ENCODE peak calls at places on chromosome 22, in nine cellular contexts. One of them, this sample, is unnamed.
A peak's percentile ranks its signal among the peaks of the same experiment; 100 is the strongest.

GRCh38 chr22:24727218-24727851 is 47.2 kb downstream of the PIWIL3 start:
- DNase-seq in iPS DF 6.9: no peak
- DNase-seq in foreskin fibroblast: peak; percentile 76
- DNase-seq in astrocyte of the cerebellum: peak; percentile 88
- DNase-seq in lower leg skin: no peak
- DNase-seq in lower lobe of right lung: no peak
- DNase-seq in AG09309: no peak
- DNase-seq in PC-3: peak; percentile 87
- DNase-seq in IMR-90: peak; percentile 94
- DNase-seq in this sample: no peak

GRCh38 chr22:30263883-30264282 is 2.8 kb downstream of the OSM start:
- DNase-seq in lower lobe of right lung: no peak
- DNase-seq in lower leg skin: no peak
- DNase-seq in AG09309: no peak
- DNase-seq in iPS DF 6.9: no peak
- DNase-seq in IMR-90: no peak
- DNase-seq in PC-3: no peak
- DNase-seq in astrocyte of the cerebellum: no peak
- DNase-seq in foreskin fibroblast: no peak
- DNase-seq in this sample: no peak

GRCh38 chr22:31177420-31178162 is 17.6 kb downstream of the RNF185 start:
- DNase-seq in AG09309: peak; percentile 88
- DNase-seq in IMR-90: peak; percentile 96
- DNase-seq in iPS DF 6.9: no peak
- DNase-seq in lower lobe of right lung: no peak
- DNase-seq in PC-3: peak; percentile 25
- DNase-seq in astrocyte of the cerebellum: peak; percentile 72
- DNase-seq in foreskin fibroblast: peak; percentile 83
- DNase-seq in lower leg skin: peak; percentile 29
- DNase-seq in this sample: no peak

GRCh38 chr22:17980638-17981051 is 43.7 kb downstream of the MICAL3 start:
- DNase-seq in iPS DF 6.9: no peak
- DNase-seq in lower leg skin: peak; percentile 40
- DNase-seq in PC-3: no peak
- DNase-seq in foreskin fibroblast: no peak
- DNase-seq in AG09309: no peak
- DNase-seq in astrocyte of the cerebellum: no peak
- DNase-seq in IMR-90: peak; percentile 48
- DNase-seq in lower lobe of right lung: peak; percentile 56
- DNase-seq in this sample: no peak

GRCh38 chr22:44664149-44664548 is 37.9 kb upstream of the PRR5 start:
- DNase-seq in IMR-90: peak; percentile 61
- DNase-seq in lower lobe of right lung: peak; percentile 63
- DNase-seq in foreskin fibroblast: peak; percentile 15
- DNase-seq in iPS DF 6.9: no peak
- DNase-seq in AG09309: no peak
- DNase-seq in astrocyte of the cerebellum: no peak
- DNase-seq in PC-3: no peak
- DNase-seq in lower leg skin: peak; percentile 74
- DNase-seq in this sample: peak; percentile 87

GRCh38 chr22:28983190-28983589 is 78.4 kb downstream of the C22orf31 start:
- DNase-seq in astrocyte of the cerebellum: no peak
- DNase-seq in iPS DF 6.9: no peak
- DNase-seq in foreskin fibroblast: no peak
- DNase-seq in PC-3: no peak
- DNase-seq in IMR-90: no peak
- DNase-seq in lower leg skin: no peak
- DNase-seq in AG09309: no peak
- DNase-seq in lower lobe of right lung: no peak
- DNase-seq in this sample: no peak

GRCh38 chr22:21816787-21817496 is 50.5 kb downstream of the MAPK1 start:
- DNase-seq in lower lobe of right lung: no peak
- DNase-seq in IMR-90: peak; percentile 95
- DNase-seq in AG09309: peak; percentile 76
- DNase-seq in iPS DF 6.9: no peak
- DNase-seq in lower leg skin: no peak
- DNase-seq in PC-3: peak; percentile 84
- DNase-seq in foreskin fibroblast: peak; percentile 84
- DNase-seq in astrocyte of the cerebellum: peak; percentile 86
- DNase-seq in this sample: no peak

GRCh38 chr22:21755855-21756284 is 20.3 kb upstream of the YPEL1 start:
- DNase-seq in lower leg skin: no peak
- DNase-seq in AG09309: no peak
- DNase-seq in PC-3: peak; percentile 57
- DNase-seq in astrocyte of the cerebellum: no peak
- DNase-seq in IMR-90: peak; percentile 90
- DNase-seq in foreskin fibroblast: peak; percentile 79
- DNase-seq in lower lobe of right lung: no peak
- DNase-seq in iPS DF 6.9: no peak
- DNase-seq in this sample: no peak

GRCh38 chr22:38870312-38870741 is 1.7 kb downstream of the CBX6 start:
- DNase-seq in astrocyte of the cerebellum: peak; percentile 65
- DNase-seq in lower lobe of right lung: peak; percentile 93
- DNase-seq in PC-3: peak; percentile 75
- DNase-seq in IMR-90: peak; percentile 78
- DNase-seq in iPS DF 6.9: peak; percentile 79
- DNase-seq in AG09309: no peak
- DNase-seq in lower leg skin: peak; percentile 84
- DNase-seq in foreskin fibroblast: peak; percentile 75
- DNase-seq in this sample: peak; percentile 92

GRCh38 chr22:23204541-23205157 is 24.3 kb downstream of the BCR start:
- DNase-seq in IMR-90: no peak
- DNase-seq in lower lobe of right lung: peak; percentile 52
- DNase-seq in foreskin fibroblast: no peak
- DNase-seq in iPS DF 6.9: no peak
- DNase-seq in AG09309: no peak
- DNase-seq in PC-3: no peak
- DNase-seq in lower leg skin: no peak
- DNase-seq in astrocyte of the cerebellum: no peak
- DNase-seq in this sample: peak; percentile 92

GRCh38 chr22:45671783-45672563 is at the start of gene ATXN10:
- DNase-seq in lower leg skin: peak; percentile 32
- DNase-seq in astrocyte of the cerebellum: no peak
- DNase-seq in IMR-90: peak; percentile 65
- DNase-seq in foreskin fibroblast: peak; percentile 57
- DNase-seq in PC-3: peak; percentile 61
- DNase-seq in AG09309: peak; percentile 27
- DNase-seq in lower lobe of right lung: peak; percentile 71
- DNase-seq in iPS DF 6.9: peak; percentile 25
- DNase-seq in this sample: peak; percentile 91

GRCh38 chr22:33919591-33920501 is at the start of gene LARGE1:
- DNase-seq in foreskin fibroblast: peak; percentile 10
- DNase-seq in lower leg skin: no peak
- DNase-seq in lower lobe of right lung: peak; percentile 64
- DNase-seq in astrocyte of the cerebellum: no peak
- DNase-seq in iPS DF 6.9: no peak
- DNase-seq in IMR-90: peak; percentile 20
- DNase-seq in PC-3: no peak
- DNase-seq in AG09309: no peak
- DNase-seq in this sample: peak; percentile 90

GRCh38 chr22:33723915-33724314 is 196.4 kb downstream of the LARGE1 start:
- DNase-seq in AG09309: no peak
- DNase-seq in PC-3: no peak
- DNase-seq in foreskin fibroblast: no peak
- DNase-seq in astrocyte of the cerebellum: no peak
- DNase-seq in iPS DF 6.9: no peak
- DNase-seq in lower leg skin: no peak
- DNase-seq in IMR-90: no peak
- DNase-seq in lower lobe of right lung: no peak
- DNase-seq in this sample: no peak

GRCh38 chr22:48955351-48956311 is 872.0 kb downstream of the BRD1 start:
- DNase-seq in lower lobe of right lung: no peak
- DNase-seq in iPS DF 6.9: no peak
- DNase-seq in IMR-90: no peak
- DNase-seq in foreskin fibroblast: no peak
- DNase-seq in AG09309: no peak
- DNase-seq in lower leg skin: peak; percentile 6
- DNase-seq in PC-3: no peak
- DNase-seq in astrocyte of the cerebellum: no peak
- DNase-seq in this sample: no peak

GRCh38 chr22:17547995-17548755 is 15.1 kb upstream of the SLC25A18 start:
- DNase-seq in IMR-90: no peak
- DNase-seq in AG09309: no peak
- DNase-seq in PC-3: no peak
- DNase-seq in iPS DF 6.9: no peak
- DNase-seq in lower lobe of right lung: no peak
- DNase-seq in lower leg skin: no peak
- DNase-seq in foreskin fibroblast: no peak
- DNase-seq in astrocyte of the cerebellum: no peak
- DNase-seq in this sample: no peak

GRCh38 chr22:29268511-29269229 is 602 bp downstream of the EWSR1 start:
- DNase-seq in iPS DF 6.9: no peak
- DNase-seq in foreskin fibroblast: peak; percentile 63
- DNase-seq in lower leg skin: peak; percentile 34
- DNase-seq in IMR-90: peak; percentile 67
- DNase-seq in PC-3: peak; percentile 31
- DNase-seq in lower lobe of right lung: peak; percentile 75
- DNase-seq in AG09309: no peak
- DNase-seq in astrocyte of the cerebellum: peak; percentile 56
- DNase-seq in this sample: peak; percentile 88

DNA sequence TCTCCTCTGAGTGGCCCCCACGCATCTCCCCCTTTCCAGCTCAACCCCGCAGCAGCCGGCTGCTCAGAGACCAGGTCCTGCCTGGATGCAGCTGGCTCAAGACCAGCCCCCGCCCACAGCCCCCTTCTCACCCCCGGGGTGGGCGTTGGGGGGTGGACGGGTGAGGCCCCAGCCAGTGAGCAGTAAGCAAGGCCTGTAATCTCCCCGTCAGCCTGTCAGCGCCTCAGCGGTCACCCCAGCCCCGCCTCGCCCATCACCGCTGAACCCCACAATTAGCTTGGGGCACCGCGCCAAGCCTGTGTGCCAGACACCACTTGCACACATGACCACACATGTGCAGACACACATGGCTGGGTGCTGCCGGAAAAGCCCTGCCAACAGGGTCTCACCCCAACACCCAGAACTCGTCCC is 5.9 kb downstream of the PLXNB2 start:
- DNase-seq in foreskin fibroblast: no peak
- DNase-seq in IMR-90: no peak
- DNase-seq in iPS DF 6.9: no peak
- DNase-seq in lower lobe of right lung: no peak
- DNase-seq in lower leg skin: no peak
- DNase-seq in astrocyte of the cerebellum: no peak
- DNase-seq in AG09309: no peak
- DNase-seq in PC-3: no peak
- DNase-seq in this sample: no peak
- H3K4me3 ChIP-seq in foreskin fibroblast: no peak overlapping the region
- H3K4me3 ChIP-seq in IMR-90: no peak overlapping the region
- H3K4me3 ChIP-seq in iPS DF 6.9: no peak overlapping the region
- H3K4me3 ChIP-seq in lower lobe of right lung: peak overlapping the region; percentile 30
- H3K4me3 ChIP-seq in lower leg skin: no peak overlapping the region
- H3K4me3 ChIP-seq in astrocyte of the cerebellum: no peak overlapping the region
- H3K4me3 ChIP-seq in AG09309: no peak overlapping the region
- H3K4me3 ChIP-seq in PC-3: no peak overlapping the region
- H3K4me3 ChIP-seq in this sample: no peak overlapping the region

DNA sequence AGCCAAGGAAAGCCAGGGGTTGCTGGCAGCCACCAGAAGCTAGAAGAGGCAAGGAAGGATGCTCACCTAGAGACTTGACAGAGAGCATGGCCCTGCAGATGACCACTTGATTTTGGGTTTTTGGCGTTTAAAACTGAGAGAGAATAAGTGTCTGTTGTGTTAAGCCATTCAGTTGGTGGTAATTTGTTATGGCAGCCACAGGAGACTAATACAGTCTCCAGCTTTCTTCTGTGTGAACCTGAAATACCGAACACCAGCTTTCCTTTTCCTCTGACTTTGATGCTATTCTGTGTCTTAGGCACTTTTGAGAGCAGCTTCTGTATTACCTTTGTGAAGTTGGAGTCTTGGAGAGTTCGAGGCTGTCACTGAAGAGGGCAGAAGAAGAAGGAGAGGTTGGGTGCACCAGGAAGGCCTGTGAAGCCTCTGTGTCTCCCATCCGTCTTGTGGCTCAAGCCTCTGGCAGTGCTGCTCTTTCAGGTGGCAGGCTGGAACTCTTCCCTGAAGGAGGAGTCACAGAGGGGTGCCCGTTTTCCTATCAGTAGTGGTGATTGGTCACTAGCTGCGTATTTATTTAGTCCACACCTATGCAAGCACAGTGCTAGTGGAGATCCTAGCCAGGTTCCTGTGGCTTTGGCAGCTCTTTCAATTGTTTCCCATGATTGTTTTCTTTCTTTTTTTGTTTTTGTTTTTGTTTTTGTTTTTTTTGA is 2.5 kb downstream of the TBC1D22A start:
- DNase-seq in IMR-90: no peak
- DNase-seq in AG09309: no peak
- DNase-seq in PC-3: no peak
- DNase-seq in lower leg skin: no peak
- DNase-seq in foreskin fibroblast: no peak
- DNase-seq in lower lobe of right lung: peak; percentile 44
- DNase-seq in iPS DF 6.9: no peak
- DNase-seq in astrocyte of the cerebellum: no peak
- DNase-seq in this sample: no peak
- H3K4me3 ChIP-seq in IMR-90: no peak overlapping the region
- H3K4me3 ChIP-seq in AG09309: no peak overlapping the region
- H3K4me3 ChIP-seq in PC-3: no peak overlapping the region
- H3K4me3 ChIP-seq in lower leg skin: no peak overlapping the region
- H3K4me3 ChIP-seq in foreskin fibroblast: no peak overlapping the region
- H3K4me3 ChIP-seq in lower lobe of right lung: no peak overlapping the region
- H3K4me3 ChIP-seq in iPS DF 6.9: no peak overlapping the region
- H3K4me3 ChIP-seq in astrocyte of the cerebellum: no peak overlapping the region
- H3K4me3 ChIP-seq in this sample: no peak overlapping the region

GRCh38 chr22:35914357-35914664 is 114.3 kb downstream of the RBFOX2 start:
- DNase-seq in lower lobe of right lung: no peak
- DNase-seq in IMR-90: no peak
- DNase-seq in AG09309: no peak
- DNase-seq in foreskin fibroblast: no peak
- DNase-seq in astrocyte of the cerebellum: no peak
- DNase-seq in lower leg skin: no peak
- DNase-seq in iPS DF 6.9: no peak
- DNase-seq in PC-3: no peak
- DNase-seq in this sample: no peak
- H3K4me3 ChIP-seq in lower lobe of right lung: peak overlapping the region; percentile 54
- H3K4me3 ChIP-seq in IMR-90: no peak overlapping the region
- H3K4me3 ChIP-seq in AG09309: no peak overlapping the region
- H3K4me3 ChIP-seq in foreskin fibroblast: peak overlapping the region; percentile 47
- H3K4me3 ChIP-seq in astrocyte of the cerebellum: peak overlapping the region; percentile 39
- H3K4me3 ChIP-seq in lower leg skin: no peak overlapping the region
- H3K4me3 ChIP-seq in iPS DF 6.9: no peak overlapping the region
- H3K4me3 ChIP-seq in PC-3: peak overlapping the region; percentile 67
- H3K4me3 ChIP-seq in this sample: peak overlapping the region; percentile 68

DNA sequence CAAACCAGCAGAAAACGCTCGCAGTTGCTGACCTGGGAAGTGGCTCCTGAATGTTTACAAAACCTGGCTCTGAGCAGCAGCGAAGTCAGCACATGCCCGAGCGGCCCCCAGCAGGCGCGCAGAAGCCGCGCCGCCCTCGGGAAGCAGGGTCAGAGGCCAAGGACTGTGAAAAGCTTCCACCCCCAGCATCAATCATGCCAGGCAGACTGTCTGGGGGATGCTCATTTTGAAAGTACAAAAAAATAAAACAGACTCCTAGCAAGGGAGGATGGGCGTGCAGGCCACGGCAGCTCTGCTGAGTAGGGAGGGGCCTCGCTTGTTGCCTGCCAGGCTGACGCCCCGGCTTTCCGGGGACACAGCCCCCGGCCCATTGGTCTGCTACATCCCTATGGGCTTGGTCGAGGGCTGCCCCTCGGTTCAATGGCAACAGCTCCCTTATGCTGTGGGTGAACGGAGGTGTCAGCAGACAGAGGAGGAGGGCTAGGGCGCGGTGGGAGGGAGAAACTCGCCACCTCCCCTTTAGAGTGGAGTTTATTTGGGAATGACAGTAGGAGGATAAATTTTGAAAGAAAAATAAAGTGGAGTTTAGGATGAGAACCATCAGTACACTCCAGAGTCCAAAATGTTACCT is 37.7 kb upstream of the GNB1L start:
- DNase-seq in astrocyte of the cerebellum: no peak
- DNase-seq in foreskin fibroblast: no peak
- DNase-seq in iPS DF 6.9: no peak
- DNase-seq in lower leg skin: no peak
- DNase-seq in AG09309: no peak
- DNase-seq in lower lobe of right lung: no peak
- DNase-seq in PC-3: no peak
- DNase-seq in IMR-90: peak; percentile 53
- DNase-seq in this sample: peak; percentile 65
- H3K4me3 ChIP-seq in astrocyte of the cerebellum: no peak overlapping the region
- H3K4me3 ChIP-seq in foreskin fibroblast: no peak overlapping the region
- H3K4me3 ChIP-seq in iPS DF 6.9: no peak overlapping the region
- H3K4me3 ChIP-seq in lower leg skin: no peak overlapping the region
- H3K4me3 ChIP-seq in AG09309: no peak overlapping the region
- H3K4me3 ChIP-seq in lower lobe of right lung: peak overlapping the region; percentile 16
- H3K4me3 ChIP-seq in PC-3: peak overlapping the region; percentile 22
- H3K4me3 ChIP-seq in IMR-90: no peak overlapping the region
- H3K4me3 ChIP-seq in this sample: no peak overlapping the region